ENCODE peak calls at places on chromosomes 3 and 15, in seven cellular contexts. One of them, this sample, is unnamed.

GRCh38 chr3:174202561-174202960 is 656.6 kb upstream of the NAALADL2 start:
- DNase-seq in tibial nerve: no peak
- DNase-seq in right lobe of liver: no peak
- DNase-seq in H1: no peak
- DNase-seq in Peyer's patch: no peak
- DNase-seq in uterus: no peak
- DNase-seq in sigmoid colon: no peak
- DNase-seq in this sample: no peak

GRCh38 chr15:81024265-81024875 is 23.6 kb downstream of the TLNRD1 start:
- DNase-seq in tibial nerve: no peak
- DNase-seq in Peyer's patch: no peak
- DNase-seq in H1: no peak
- DNase-seq in sigmoid colon: no peak
- DNase-seq in uterus: no peak
- DNase-seq in right lobe of liver: no peak
- DNase-seq in this sample: no peak

GRCh38 chr3:187821616-187822317 is 76.5 kb upstream of the BCL6 start:
- DNase-seq in sigmoid colon: no peak
- DNase-seq in H1: no peak
- DNase-seq in tibial nerve: no peak
- DNase-seq in right lobe of liver: no peak
- DNase-seq in Peyer's patch: no peak
- DNase-seq in uterus: no peak
- DNase-seq in this sample: no peak

GRCh38 chr15:65583701-65584100 is 27.2 kb downstream of the INTS14 start:
- DNase-seq in Peyer's patch: no peak
- DNase-seq in H1: no peak
- DNase-seq in uterus: no peak
- DNase-seq in tibial nerve: no peak
- DNase-seq in right lobe of liver: no peak
- DNase-seq in sigmoid colon: no peak
- DNase-seq in this sample: no peak

GRCh38 chr3:30496496-30496966 is 109.9 kb upstream of the TGFBR2 start:
- DNase-seq in tibial nerve: peak; percentile 68
- DNase-seq in uterus: peak; percentile 66
- DNase-seq in H1: no peak
- DNase-seq in sigmoid colon: peak; percentile 92
- DNase-seq in Peyer's patch: no peak
- DNase-seq in right lobe of liver: no peak
- DNase-seq in this sample: no peak

GRCh38 chr3:119937229-119937628 is 155.3 kb downstream of the NR1I2 start:
- DNase-seq in uterus: no peak
- DNase-seq in Peyer's patch: no peak
- DNase-seq in tibial nerve: no peak
- DNase-seq in right lobe of liver: no peak
- DNase-seq in sigmoid colon: no peak
- DNase-seq in H1: no peak
- DNase-seq in this sample: no peak

GRCh38 chr15:25737218-25737643 is 125.9 kb downstream of the ATP10A start:
- DNase-seq in Peyer's patch: no peak
- DNase-seq in H1: no peak
- DNase-seq in uterus: no peak
- DNase-seq in sigmoid colon: peak; percentile 57
- DNase-seq in right lobe of liver: no peak
- DNase-seq in tibial nerve: peak; percentile 36
- DNase-seq in this sample: no peak

GRCh38 chr3:40477671-40478070 is 749 bp downstream of the ZNF619 start:
- DNase-seq in uterus: no peak
- DNase-seq in tibial nerve: no peak
- DNase-seq in sigmoid colon: no peak
- DNase-seq in Peyer's patch: no peak
- DNase-seq in right lobe of liver: no peak
- DNase-seq in H1: no peak
- DNase-seq in this sample: no peak

GRCh38 chr3:52150860-52151259 is 3.4 kb downstream of the POC1A start:
- DNase-seq in uterus: no peak
- DNase-seq in sigmoid colon: no peak
- DNase-seq in Peyer's patch: no peak
- DNase-seq in H1: no peak
- DNase-seq in right lobe of liver: no peak
- DNase-seq in tibial nerve: no peak
- DNase-seq in this sample: no peak

GRCh38 chr3:52150357-52150756 is 3.9 kb downstream of the POC1A start:
- DNase-seq in sigmoid colon: no peak
- DNase-seq in tibial nerve: no peak
- DNase-seq in right lobe of liver: no peak
- DNase-seq in uterus: no peak
- DNase-seq in Peyer's patch: no peak
- DNase-seq in H1: no peak
- DNase-seq in this sample: no peak

GRCh38 chr3:52155912-52156311 is 1.7 kb upstream of the POC1A start:
- DNase-seq in Peyer's patch: no peak
- DNase-seq in tibial nerve: no peak
- DNase-seq in uterus: no peak
- DNase-seq in right lobe of liver: no peak
- DNase-seq in sigmoid colon: peak; percentile 15
- DNase-seq in H1: no peak
- DNase-seq in this sample: no peak

GRCh38 chr3:52153389-52154096 is 680 bp downstream of the POC1A start:
- DNase-seq in tibial nerve: no peak
- DNase-seq in Peyer's patch: peak; percentile 67
- DNase-seq in uterus: no peak
- DNase-seq in right lobe of liver: no peak
- DNase-seq in H1: peak; percentile 46
- DNase-seq in sigmoid colon: no peak
- DNase-seq in this sample: no peak

DNA sequence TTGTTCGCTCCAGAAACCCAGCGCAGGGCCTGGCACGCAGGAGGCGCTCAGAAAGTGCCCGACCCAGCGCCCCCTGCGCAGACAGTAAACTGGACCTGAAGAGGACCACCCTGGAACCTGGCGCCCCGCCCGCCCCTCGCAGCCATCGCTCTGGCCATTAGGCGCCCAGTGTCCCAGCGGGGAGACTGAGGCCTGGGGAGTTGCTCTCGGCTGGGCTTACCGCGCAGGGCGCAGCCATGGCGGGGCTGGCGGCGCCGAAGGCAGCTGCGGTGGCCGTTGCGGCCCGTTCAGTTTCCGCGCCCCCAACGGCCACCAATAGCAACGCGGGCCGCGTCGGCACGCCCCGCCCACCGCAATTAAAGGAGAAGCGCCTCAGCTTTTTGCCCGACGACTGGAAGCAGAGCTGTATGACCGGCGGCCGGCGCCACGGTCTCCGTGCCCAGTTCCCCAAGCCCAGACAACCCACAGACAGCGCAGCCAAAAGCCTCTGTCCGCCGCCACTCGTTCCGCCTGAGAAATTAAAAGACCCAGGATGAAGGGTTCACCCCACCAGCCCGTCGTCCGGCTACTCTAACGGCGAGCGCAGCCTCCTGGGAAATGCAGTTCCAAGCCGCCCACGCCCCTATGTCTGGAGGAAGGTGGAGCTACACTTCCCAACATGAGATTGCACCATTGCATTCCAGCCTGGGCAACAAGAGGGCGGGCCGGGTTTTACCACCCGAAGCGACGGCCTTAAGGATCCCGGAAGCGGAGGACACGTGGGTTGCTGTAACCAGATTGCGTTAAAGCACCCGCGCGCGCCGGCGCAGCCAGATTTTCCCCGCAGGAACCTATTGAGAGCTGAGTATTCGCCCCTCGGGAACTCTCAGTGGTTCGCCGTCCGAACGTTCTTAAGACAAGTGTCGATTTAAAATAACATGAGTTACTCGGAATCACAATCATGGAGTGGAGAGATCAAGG is at the start of gene POC1A:
- DNase-seq in tibial nerve: peak; percentile 96
- DNase-seq in uterus: peak; percentile 98
- DNase-seq in Peyer's patch: peak; percentile 94
- DNase-seq in sigmoid colon: peak; percentile 99
- DNase-seq in right lobe of liver: peak; percentile 94
- DNase-seq in H1: peak; percentile 80
- DNase-seq in this sample: peak; percentile 99
- TF ChIP-seq POLR2A in tibial nerve: peak; percentile 60
- TF ChIP-seq POLR2A in uterus: no peak
- TF ChIP-seq POLR2A in Peyer's patch: peak; percentile 28
- TF ChIP-seq POLR2A in sigmoid colon: peak; percentile 33
- TF ChIP-seq POLR2A in right lobe of liver: peak; percentile 83
- TF ChIP-seq POLR2A in H1: no peak
- TF ChIP-seq POLR2A in this sample: peak; percentile 30

DNA sequence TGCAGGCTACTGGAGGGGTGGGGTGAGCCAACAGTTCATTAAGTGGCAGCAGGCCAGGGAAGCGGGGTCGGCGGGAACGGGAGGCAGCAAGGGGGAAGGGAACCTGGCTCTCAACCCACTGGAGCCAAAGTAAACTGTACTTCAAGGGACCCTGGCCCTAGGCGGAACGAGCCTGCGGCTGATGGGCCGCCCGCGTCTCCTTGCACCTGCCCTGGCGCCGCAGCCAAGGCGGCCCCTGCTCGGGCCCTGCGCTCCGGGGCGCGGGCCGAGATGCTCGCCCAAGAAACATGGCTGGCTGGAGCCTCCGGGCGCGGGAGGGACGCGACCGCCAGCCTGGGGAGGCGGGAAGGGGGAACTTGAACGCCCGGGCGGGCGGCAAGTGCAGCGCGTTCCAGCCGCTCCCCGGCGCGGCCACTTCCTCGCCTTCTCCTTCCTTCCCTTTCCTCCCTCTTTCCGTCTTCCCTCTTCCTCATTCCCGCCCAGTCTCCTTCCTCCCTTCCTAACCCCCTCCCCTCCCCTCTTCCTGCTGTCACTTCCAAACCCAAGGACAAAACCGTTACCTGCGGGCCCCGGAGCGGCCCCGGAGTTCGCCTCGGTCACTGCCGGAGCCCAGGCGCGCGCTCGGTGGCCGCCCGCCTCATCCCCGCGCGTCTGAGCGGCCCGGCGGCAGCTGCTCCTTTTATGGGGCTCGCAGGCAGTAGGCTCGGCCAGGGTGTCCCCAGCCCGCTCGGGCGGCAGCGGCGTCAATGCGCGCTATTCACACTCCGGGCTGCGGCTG is 489.7 kb downstream of the MAGI1 start:
- DNase-seq in tibial nerve: no peak
- DNase-seq in uterus: no peak
- DNase-seq in Peyer's patch: peak; percentile 58
- DNase-seq in sigmoid colon: peak; percentile 79
- DNase-seq in H1: no peak
- DNase-seq in right lobe of liver: peak; percentile 35
- DNase-seq in this sample: no peak
- H3K4me3 ChIP-seq in tibial nerve: peak overlapping the region; percentile 36
- H3K4me3 ChIP-seq in uterus: peak overlapping the region; percentile 44
- H3K4me3 ChIP-seq in Peyer's patch: peak overlapping the region; percentile 23
- H3K4me3 ChIP-seq in sigmoid colon: peak overlapping the region; percentile 65
- H3K4me3 ChIP-seq in H1: peak overlapping the region; percentile 64
- H3K4me3 ChIP-seq in right lobe of liver: peak overlapping the region; percentile 41
- H3K4me3 ChIP-seq in this sample: peak overlapping the region; percentile 56

DNA sequence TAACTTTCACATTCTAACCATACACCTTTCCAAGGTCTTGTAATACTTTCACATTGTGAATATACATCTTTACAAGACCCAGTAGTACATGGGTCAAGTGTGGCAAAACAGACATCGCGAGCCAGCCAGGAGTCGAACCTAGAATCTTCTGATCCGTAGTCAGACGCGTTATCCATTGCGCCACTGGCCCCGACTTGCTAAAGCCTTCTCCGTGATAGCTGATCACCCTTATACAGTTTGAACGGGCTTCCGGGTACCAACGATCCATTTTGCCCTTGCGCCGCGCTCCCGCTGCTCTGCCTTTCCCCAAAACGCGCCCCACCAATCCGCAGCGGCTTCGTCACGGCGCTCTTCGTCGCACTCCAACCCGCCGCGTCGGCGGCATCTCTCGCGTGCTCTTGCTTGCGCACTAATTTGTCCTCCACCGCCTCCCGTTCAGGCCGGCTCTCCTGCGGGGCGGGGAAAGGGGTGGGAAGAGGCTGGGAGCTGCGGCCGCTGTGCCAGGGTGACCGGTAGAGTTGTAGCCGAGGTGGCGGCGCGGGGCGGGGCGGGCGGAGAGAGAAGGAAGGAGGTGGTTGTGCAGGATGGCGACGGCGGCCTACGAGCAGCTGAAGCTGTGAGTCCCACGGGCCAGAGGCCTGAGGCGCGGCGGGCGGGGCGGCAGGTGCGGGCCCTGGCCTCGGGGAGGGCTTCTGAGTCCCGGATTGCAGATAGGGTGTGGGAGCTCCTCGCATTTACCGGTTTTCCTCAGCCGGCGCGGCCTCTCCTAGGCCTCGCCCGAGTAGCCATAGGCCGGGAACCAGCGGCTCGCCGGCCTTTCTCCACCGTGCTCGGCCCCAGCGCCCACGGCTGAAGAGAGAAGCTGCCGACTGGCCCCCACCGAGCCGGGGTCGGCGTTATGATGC is at the start of gene SACM1L:
- DNase-seq in sigmoid colon: peak; percentile 99
- DNase-seq in right lobe of liver: peak; percentile 99
- DNase-seq in tibial nerve: peak; percentile 97
- DNase-seq in H1: peak; percentile 97
- DNase-seq in uterus: peak; percentile 97
- DNase-seq in Peyer's patch: peak; percentile 99
- DNase-seq in this sample: peak; percentile 99
- TF ChIP-seq POLR2A in sigmoid colon: peak; percentile 69
- TF ChIP-seq POLR2A in right lobe of liver: peak; percentile 87
- TF ChIP-seq POLR2A in tibial nerve: peak; percentile 58
- TF ChIP-seq POLR2A in H1: no peak
- TF ChIP-seq POLR2A in uterus: peak; percentile 73
- TF ChIP-seq POLR2A in Peyer's patch: peak; percentile 80
- TF ChIP-seq POLR2A in this sample: no peak

GRCh38 chr15:70023769-70024491 is 73.8 kb downstream of the TLE3 start:
- DNase-seq in tibial nerve: peak; percentile 74
- DNase-seq in Peyer's patch: no peak
- DNase-seq in right lobe of liver: peak; percentile 44
- DNase-seq in H1: no peak
- DNase-seq in sigmoid colon: peak; percentile 91
- DNase-seq in uterus: peak; percentile 77
- DNase-seq in this sample: no peak

GRCh38 chr15:70025413-70026296 is 72.1 kb downstream of the TLE3 start:
- DNase-seq in sigmoid colon: no peak
- DNase-seq in uterus: no peak
- DNase-seq in right lobe of liver: no peak
- DNase-seq in H1: no peak
- DNase-seq in Peyer's patch: peak; percentile 35
- DNase-seq in tibial nerve: no peak
- DNase-seq in this sample: no peak

GRCh38 chr15:70020229-70020628 is 77.5 kb downstream of the TLE3 start:
- DNase-seq in Peyer's patch: no peak
- DNase-seq in uterus: no peak
- DNase-seq in right lobe of liver: no peak
- DNase-seq in sigmoid colon: no peak
- DNase-seq in tibial nerve: no peak
- DNase-seq in H1: no peak
- DNase-seq in this sample: no peak

GRCh38 chr15:70024521-70024920 is 73.2 kb downstream of the TLE3 start:
- DNase-seq in H1: no peak
- DNase-seq in Peyer's patch: peak; percentile 36
- DNase-seq in right lobe of liver: no peak
- DNase-seq in sigmoid colon: no peak
- DNase-seq in uterus: no peak
- DNase-seq in tibial nerve: no peak
- DNase-seq in this sample: no peak

DNA sequence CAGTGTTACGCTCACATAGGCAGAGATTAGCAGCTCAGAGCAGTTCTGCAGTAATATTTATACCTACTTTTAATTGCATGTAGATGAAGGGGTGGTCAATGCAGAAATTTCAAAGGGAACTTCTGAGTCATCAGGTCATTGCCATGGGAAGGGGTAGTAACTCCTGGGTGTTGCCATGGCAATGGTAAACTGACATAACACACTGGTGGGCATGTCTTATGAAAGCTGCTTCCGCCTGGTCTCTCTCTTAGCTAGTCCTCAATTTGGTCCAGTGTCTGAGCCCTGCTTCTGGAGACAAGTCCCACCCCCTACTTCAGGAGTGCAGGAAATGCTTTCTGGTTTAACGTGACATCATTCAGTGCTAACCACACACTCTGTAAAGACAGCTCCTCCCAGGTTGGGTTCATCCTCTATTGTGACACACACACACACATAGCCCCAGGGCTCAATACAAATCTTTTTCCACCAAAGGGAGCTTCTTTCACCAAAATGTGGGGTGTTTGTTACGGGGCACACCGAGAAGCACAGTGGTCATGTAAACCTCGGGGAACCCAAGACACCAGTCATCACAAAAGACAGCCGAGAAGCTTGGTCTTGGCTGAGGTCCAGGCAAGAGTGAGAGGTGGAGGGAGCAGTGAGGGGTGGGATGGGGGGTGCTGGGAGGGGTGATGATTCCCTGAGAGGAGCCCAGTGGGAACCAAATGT is 74.5 kb downstream of the TLE3 start:
- DNase-seq in uterus: peak; percentile 28
- DNase-seq in tibial nerve: peak; percentile 50
- DNase-seq in sigmoid colon: no peak
- DNase-seq in H1: no peak
- DNase-seq in Peyer's patch: peak; percentile 39
- DNase-seq in right lobe of liver: no peak
- DNase-seq in this sample: no peak
- H3K4me3 ChIP-seq in uterus: no peak overlapping the region
- H3K4me3 ChIP-seq in tibial nerve: no peak overlapping the region
- H3K4me3 ChIP-seq in sigmoid colon: no peak overlapping the region
- H3K4me3 ChIP-seq in H1: no peak overlapping the region
- H3K4me3 ChIP-seq in Peyer's patch: no peak overlapping the region
- H3K4me3 ChIP-seq in right lobe of liver: no peak overlapping the region
- H3K4me3 ChIP-seq in this sample: no peak overlapping the region

This sample was measured in suprapubic skin.